ENCODE peak calls at places on chromosomes 2 and 18, in eight cellular contexts. E, J, Y, R, Z, M, A and P are unnamed samples. For H3K27me3, the result is how much of the 10 kb centered on the place peaks cover.

GRCh38 chr2:224252601-224253000 is 149.3 kb downstream of the FAM124B start:
- DNase-seq in Y (no peak), A (no peak), Z (peak), M (peak), E (no peak), J (no peak), R (no peak), P (no peak)

GRCh38 chr2:236179653-236180500 is 11.7 kb upstream of the GBX2 start:
- DNase-seq in M (peak), Y (no peak), J (peak), Z (peak), A (peak), E (no peak), R (no peak), P (no peak)

GRCh38 chr2:39435254-39435653 is 1.8 kb downstream of the MAP4K3 start:
- DNase-seq in M (peak), E (no peak), Z (peak), Y (no peak), R (no peak), J (peak), A (no peak), P (no peak)

GRCh38 chr2:70946832-70947442 is 11.2 kb downstream of the ATP6V1B1 start:
- DNase-seq in R (peak), E (no peak), M (peak), Z (peak), Y (peak), A (peak), J (peak), P (peak)

GRCh38 chr2:3780477-3781402 is 77.4 kb downstream of the DCDC2C start:
- DNase-seq in Z (peak), Y (no peak), R (peak), M (peak), E (peak), J (peak), A (peak), P (peak)

GRCh38 chr2:219946529-219946928 is 319.1 kb downstream of the SLC4A3 start:
- DNase-seq in J (peak), R (no peak), M (no peak), A (no peak), Z (no peak), Y (no peak), E (no peak), P (no peak)

GRCh38 chr2:100292022-100292580 is 30.2 kb downstream of the LONRF2 start:
- DNase-seq in A (peak), Y (no peak), J (peak), E (no peak), R (peak), Z (peak), M (peak), P (peak)

GRCh38 chr2:129914538-129915302 is 64.7 kb upstream of the RAB6C start:
- DNase-seq in M (no peak), J (no peak), E (no peak), A (no peak), Z (no peak), R (peak), Y (no peak), P (no peak)

GRCh38 chr2:94879314-94879981 is 8.2 kb downstream of the TEKT4 start:
- DNase-seq in A (no peak), E (no peak), Y (peak), M (no peak), R (no peak), J (no peak), Z (no peak), P (no peak)

GRCh38 chr18:29644276-29644675 is 1398.3 kb downstream of the DSC3 start:
- DNase-seq in E (no peak), Y (no peak), J (no peak), Z (peak), A (peak), R (no peak), M (peak), P (no peak)

GRCh38 chr2:149394864-149395263 is 64.5 kb downstream of the LYPD6 start:
- DNase-seq in A (peak), R (no peak), M (peak), E (no peak), J (no peak), Y (no peak), Z (peak), P (no peak)

GRCh38 chr18:74507120-74507881 is 11.1 kb downstream of the CNDP2 start:
- DNase-seq in A (no peak), Y (peak), J (no peak), E (no peak), Z (no peak), R (peak), M (no peak), P (peak)

GRCh38 chr2:235106874-235107639 is 155.2 kb downstream of the SH3BP4 start:
- DNase-seq in R (peak), J (peak), Y (peak), M (peak), A (peak), E (no peak), Z (peak), P (peak)

GRCh38 chr2:238174701-238175100 is 15.9 kb downstream of the ERFE start:
- DNase-seq in J (no peak), A (no peak), R (no peak), M (no peak), Z (no peak), Y (no peak), E (no peak), P (peak)

GRCh38 chr2:139790807-139791206 is 1010.6 kb upstream of the NXPH2 start:
- DNase-seq in J (peak), Y (no peak), A (peak), Z (no peak), M (peak), R (no peak), E (no peak), P (no peak)

GRCh38 chr2:37570773-37571570 is 100.5 kb downstream of the CDC42EP3 start:
- DNase-seq in E (peak), Z (peak), M (peak), R (no peak), A (peak), Y (peak), J (no peak), P (no peak)

GRCh38 chr2:203744091-203744490 is 37.7 kb downstream of the CD28 start:
- DNase-seq in E (no peak), Y (no peak), M (no peak), J (no peak), R (no peak), A (peak), Z (no peak), P (no peak)

GRCh38 chr2:65231892-65232477 is 4.4 kb downstream of the ACTR2 start:
- DNase-seq in E (no peak), A (no peak), R (no peak), M (peak), Y (no peak), J (peak), Z (peak), P (no peak)

GRCh38 chr2:85957256-85957655 is 68.5 kb upstream of the ST3GAL5 start:
- DNase-seq in M (no peak), A (no peak), E (no peak), Z (no peak), J (no peak), Y (no peak), R (no peak), P (no peak)

GRCh38 chr2:166563894-166564293 is 69.8 kb upstream of the SCN7A start:
- DNase-seq in A (peak), Z (no peak), R (no peak), M (peak), E (no peak), Y (no peak), J (no peak), P (no peak)

GRCh38 chr2:219125225-219125885 is 35.3 kb downstream of the NHEJ1 start:
- DNase-seq in M (peak), J (no peak), A (peak), Y (no peak), E (no peak), R (peak), Z (peak), P (no peak)

GRCh38 chr18:830315-830901 is 18.4 kb upstream of the YES1 start:
- DNase-seq in J (peak), R (no peak), Y (no peak), M (peak), Z (peak), A (no peak), E (no peak), P (no peak)

GRCh38 chr2:144513388-144514100 is 6.4 kb downstream of the ZEB2 start:
- DNase-seq in M (peak), Y (peak), R (no peak), J (peak), E (no peak), A (no peak), Z (peak), P (no peak)

GRCh38 chr2:20757405-20758090 is 65.4 kb downstream of the LDAH start:
- DNase-seq in J (no peak), Z (no peak), A (no peak), E (no peak), R (no peak), M (no peak), Y (no peak), P (no peak)

GRCh38 chr2:989766-990467 is 39.3 kb downstream of the SNTG2 start:
- DNase-seq in A (no peak), J (no peak), M (no peak), Z (no peak), E (no peak), Y (no peak), R (no peak), P (no peak)

GRCh38 chr2:27212626-27213471 is 781 bp upstream of the SLC5A6 start:
- DNase-seq in R (no peak), J (peak), Z (peak), A (peak), E (no peak), Y (no peak), M (peak), P (no peak)

GRCh38 chr2:103402944-103403343 is 641.1 kb downstream of the TMEM182 start:
- DNase-seq in A (no peak), Z (no peak), Y (no peak), R (no peak), E (no peak), M (peak), J (no peak), P (no peak)

GRCh38 chr2:187654535-187654934 is 100.3 kb upstream of the TFPI start:
- DNase-seq in M (no peak), R (peak), A (peak), E (no peak), Y (no peak), Z (no peak), J (peak), P (peak)

GRCh38 chr2:30709516-30709915 is 97.7 kb downstream of the CAPN13 start:
- DNase-seq in R (no peak), J (no peak), Z (no peak), Y (peak), E (no peak), A (no peak), M (no peak), P (no peak)

GRCh38 chr2:216292886-216293291 is 79.4 kb downstream of the MARCHF4 start:
- DNase-seq in J (no peak), A (no peak), Y (no peak), M (no peak), R (no peak), Z (no peak), E (no peak), P (no peak)

GRCh38 chr2:193701484-193701883 is 1506.8 kb upstream of the TMEFF2 start:
- DNase-seq in E (no peak), M (no peak), R (no peak), A (no peak), Z (no peak), Y (no peak), J (no peak), P (no peak)

DNA sequence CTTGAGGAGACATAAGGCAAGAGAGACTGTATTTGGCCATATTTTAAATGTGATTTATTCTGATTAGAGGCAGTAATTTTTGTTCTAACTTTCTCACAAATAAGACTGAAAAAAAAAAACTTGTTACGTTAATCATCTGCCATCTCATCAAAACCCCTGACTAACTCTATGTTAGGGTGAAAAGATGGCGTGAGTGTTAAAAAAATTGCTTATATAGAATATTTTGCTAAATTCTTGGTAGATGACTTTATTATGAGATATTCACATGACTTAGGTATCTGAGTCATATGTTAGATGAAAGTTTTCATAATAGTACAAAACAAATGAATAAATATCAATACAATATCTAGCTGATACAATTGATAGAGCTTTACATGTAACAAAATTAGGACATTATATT is 1508.7 kb upstream of the TMEFF2 start:
- DNase-seq in A (no peak), J (no peak), M (no peak), Z (no peak), E (no peak), Y (no peak), R (no peak), P (no peak)
- H3K27me3 ChIP-seq in A (under half), J (under half), M (under half), Z (under half), E (under half), Y (under half), R (under half), P (under half)

GRCh38 chr2:111028720-111029119 is 92.0 kb upstream of the BCL2L11 start:
- DNase-seq in Y (no peak), R (peak), M (no peak), Z (no peak), E (no peak), A (peak), J (peak), P (no peak)

GRCh38 chr2:111032721-111033532 is 87.8 kb upstream of the BCL2L11 start:
- DNase-seq in A (peak), Z (peak), Y (no peak), E (no peak), R (peak), M (peak), J (no peak), P (peak)

GRCh38 chr2:111029135-111029927 is 91.4 kb upstream of the BCL2L11 start:
- DNase-seq in M (no peak), R (peak), Y (no peak), E (no peak), J (peak), A (peak), Z (no peak), P (peak)

GRCh38 chr2:111031546-111032484 is 88.9 kb upstream of the BCL2L11 start:
- DNase-seq in E (no peak), M (no peak), Z (no peak), J (no peak), A (peak), Y (no peak), R (peak), P (peak)

DNA sequence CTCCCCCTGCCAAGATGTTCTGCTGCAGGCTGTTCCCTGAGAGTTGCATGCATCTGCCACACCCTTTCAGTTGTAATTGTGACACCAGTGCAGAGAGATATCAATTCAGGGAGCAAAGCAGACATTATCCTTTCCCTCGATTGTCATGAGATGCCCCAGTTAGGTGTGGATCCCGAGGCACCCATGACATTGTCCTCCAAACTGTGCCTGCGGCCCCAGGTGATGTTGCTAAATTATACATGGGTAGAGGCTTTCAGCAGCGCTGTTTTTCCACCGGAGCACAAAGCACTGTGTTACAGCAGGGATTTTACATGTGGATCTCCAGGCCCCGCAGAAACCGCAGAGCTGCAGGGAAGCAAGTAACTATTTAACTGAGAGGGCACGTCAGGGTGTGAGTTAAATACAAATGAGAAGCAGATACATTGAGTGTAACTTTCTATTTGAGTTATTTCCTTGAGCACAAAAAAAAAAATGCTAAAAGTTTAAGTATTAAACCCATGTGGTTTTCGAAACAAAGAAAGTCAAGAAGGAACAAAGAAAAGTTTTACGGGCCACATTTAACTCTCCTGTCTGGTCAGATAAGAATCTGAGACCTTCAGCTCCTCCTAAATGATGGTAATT is 90.3 kb upstream of the BCL2L11 start:
- DNase-seq in E (no peak), A (no peak), M (no peak), Z (no peak), J (no peak), Y (no peak), R (peak), P (no peak)
- H3K27me3 ChIP-seq in E (under half), A (under half), M (under half), Z (under half), J (under half), Y (under half), R (under half), P (under half)

GRCh38 chr2:8380026-8380425 is 301.8 kb upstream of the ID2 start:
- DNase-seq in M (no peak), Y (no peak), A (no peak), Z (no peak), J (no peak), E (no peak), R (no peak), P (no peak)
- H3K27me3 ChIP-seq in M (under half), Y (under half), A (under half), Z (under half), J (under half), E (under half), R (under half), P (under half)

GRCh38 chr18:36303203-36303844 is 5.8 kb downstream of the FHOD3 start:
- DNase-seq in Z (no peak), J (no peak), R (no peak), M (no peak), Y (no peak), A (no peak), E (no peak), P (no peak)

GRCh38 chr18:36302676-36303075 is 5.2 kb downstream of the FHOD3 start:
- DNase-seq in A (no peak), Y (no peak), E (no peak), Z (peak), M (peak), J (no peak), R (no peak), P (no peak)

GRCh38 chr18:36300211-36300610 is 2.7 kb downstream of the FHOD3 start:
- DNase-seq in E (no peak), A (no peak), M (no peak), Y (no peak), Z (no peak), J (no peak), R (no peak), P (no peak)

GRCh38 chr18:36304723-36305122 is 7.2 kb downstream of the FHOD3 start:
- DNase-seq in R (no peak), A (no peak), J (no peak), Y (no peak), E (no peak), M (no peak), Z (no peak), P (no peak)

DNA sequence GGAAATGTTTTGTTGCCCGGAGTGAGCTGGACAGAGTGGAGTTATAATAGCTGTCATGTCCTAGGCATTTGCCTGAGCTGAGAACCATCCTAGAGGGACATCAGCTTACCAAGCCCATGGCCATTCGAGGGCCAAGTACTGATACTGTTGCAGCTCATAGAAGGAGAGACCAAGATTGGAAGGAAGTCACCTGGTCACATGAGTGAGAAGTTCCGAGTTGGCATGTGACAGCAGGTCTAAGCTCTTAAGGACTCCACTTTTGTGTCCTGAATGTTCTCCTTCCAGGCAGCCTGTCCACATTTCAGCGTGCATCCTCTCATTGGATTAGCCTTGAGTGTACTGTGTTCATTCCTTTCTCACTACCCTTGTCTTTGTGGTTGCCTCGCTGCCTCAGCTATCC is 4.4 kb downstream of the FHOD3 start:
- DNase-seq in J (no peak), M (no peak), A (no peak), E (no peak), Y (no peak), Z (no peak), R (no peak), P (no peak)
- H3K27me3 ChIP-seq in J (under half), M (under half), A (under half), E (under half), Y (under half), Z (under half), R (under half), P (under half)

GRCh38 chr2:241560181-241560882 is 1.8 kb downstream of the BOK start:
- DNase-seq in A (no peak), Y (no peak), Z (no peak), M (no peak), J (no peak), R (no peak), E (no peak), P (no peak)

GRCh38 chr2:241560883-241561474 is 2.4 kb downstream of the BOK start:
- DNase-seq in Y (peak), J (no peak), E (no peak), A (no peak), R (peak), Z (peak), M (peak), P (peak)

GRCh38 chr2:241558532-241559488 is at the start of gene BOK:
- DNase-seq in M (peak), R (peak), Y (no peak), E (no peak), J (peak), Z (peak), A (peak), P (peak)

GRCh38 chr2:241561811-241562210 is 3.3 kb downstream of the BOK start:
- DNase-seq in M (peak), E (no peak), A (peak), Y (peak), Z (peak), R (peak), J (no peak), P (peak)

GRCh38 chr2:241559489-241560180 is 1.1 kb downstream of the BOK start:
- DNase-seq in A (peak), R (peak), E (no peak), J (peak), Z (peak), M (peak), Y (no peak), P (peak)
- H3K27me3 ChIP-seq in A (under half), R (under half), E (under half), J (under half), Z (under half), M (under half), Y (under half), P (under half)

GRCh38 chr2:199455186-199455532 is 2.6 kb downstream of the SATB2 start:
- DNase-seq in J (no peak), M (no peak), Y (no peak), Z (no peak), A (no peak), R (no peak), E (no peak), P (no peak)

GRCh38 chr2:199455533-199456382 is 2.0 kb downstream of the SATB2 start:
- DNase-seq in J (peak), Y (no peak), M (peak), A (peak), E (no peak), R (peak), Z (peak), P (peak)

GRCh38 chr2:199452991-199453379 is 4.8 kb downstream of the SATB2 start:
- DNase-seq in J (no peak), M (no peak), R (no peak), Z (no peak), Y (no peak), A (no peak), E (no peak), P (no peak)

GRCh38 chr2:199449455-199449854 is 8.3 kb downstream of the SATB2 start:
- DNase-seq in A (no peak), E (no peak), R (no peak), Z (peak), J (no peak), M (peak), Y (no peak), P (no peak)

GRCh38 chr2:199452200-199452990 is 5.3 kb downstream of the SATB2 start:
- DNase-seq in M (no peak), Y (no peak), R (no peak), J (no peak), E (no peak), Z (no peak), A (no peak), P (no peak)
- H3K27me3 ChIP-seq in M (under half), Y (under half), R (under half), J (under half), E (under half), Z (under half), A (under half), P (under half)